ENCODE peak calls at places on chromosome 5, in ten cellular contexts. X is activated CD8-positive, alpha-beta memory T cell treated with anti-CD3 and anti-CD28 coated beads for 1 hour; P is EH; L is ELR; E is GM12865; J is HEK293T; D is ovary; Q is MV-4-11; Z is substantia nigra; B is caudate nucleus. N is an unnamed sample.

GRCh38 chr5:72408127-72408526 is 88.0 kb downstream of the PTCD2 start:
- DNase-seq in X (no peak), L (no peak), B (no peak), D (no peak), E (no peak), J (no peak), P (no peak), Z (no peak), Q (peak), N (no peak)

GRCh38 chr5:33981408-33982171 is 2.9 kb downstream of the SLC45A2 start:
- DNase-seq in B (no peak), L (no peak), D (no peak), E (no peak), J (no peak), X (no peak), Q (no peak), Z (no peak), P (peak), N (no peak)

GRCh38 chr5:169265888-169266287 is 35.1 kb downstream of the SLIT3 start:
- DNase-seq in D (no peak), B (no peak), Q (no peak), J (peak), X (no peak), L (peak), Z (no peak), P (peak), E (no peak), N (no peak)

GRCh38 chr5:126488362-126489065 is 65.3 kb downstream of the GRAMD2B start:
- DNase-seq in P (peak), E (no peak), B (no peak), X (no peak), Q (no peak), Z (no peak), J (no peak), L (no peak), D (no peak), N (no peak)

GRCh38 chr5:124742983-124743533 is 3.4 kb downstream of the ZNF608 start:
- DNase-seq in Z (peak), P (peak), J (no peak), X (no peak), D (no peak), E (peak), L (peak), B (no peak), Q (no peak), N (no peak)

GRCh38 chr5:36596247-36596646 is 10.2 kb upstream of the SLC1A3 start:
- DNase-seq in E (no peak), Q (no peak), X (no peak), D (no peak), L (no peak), B (no peak), J (no peak), Z (no peak), P (no peak), N (no peak)

GRCh38 chr5:110726249-110727024 is at the start of gene TMEM232:
- DNase-seq in L (no peak), P (peak), Z (peak), X (peak), D (peak), E (no peak), J (no peak), B (peak), Q (peak), N (peak)

GRCh38 chr5:10904862-10905432 is 143.9 kb upstream of the DAP start:
- DNase-seq in D (no peak), X (no peak), E (no peak), Q (no peak), P (no peak), L (no peak), B (no peak), Z (no peak), J (no peak), N (no peak)

GRCh38 chr5:168163966-168164365 is 127.5 kb upstream of the WWC1 start:
- DNase-seq in E (no peak), Q (no peak), D (no peak), P (no peak), J (no peak), X (no peak), L (no peak), B (no peak), Z (no peak), N (no peak)

GRCh38 chr5:151740958-151741373 is 17.5 kb downstream of the ATOX1 start:
- DNase-seq in Z (no peak), X (no peak), Q (no peak), P (peak), E (no peak), L (peak), D (no peak), B (no peak), J (no peak), N (no peak)

GRCh38 chr5:168883253-168883880 is 304.2 kb upstream of the PANK3 start:
- DNase-seq in J (no peak), B (no peak), Z (no peak), E (no peak), Q (no peak), X (no peak), D (no peak), L (no peak), P (no peak), N (no peak)

GRCh38 chr5:1931590-1932138 is 48.9 kb upstream of the IRX4 start:
- DNase-seq in Q (no peak), E (no peak), X (no peak), D (peak), L (no peak), P (no peak), B (no peak), J (no peak), Z (no peak), N (peak)

GRCh38 chr5:150057511-150057910 is 28.8 kb downstream of the CSF1R start:
- DNase-seq in B (no peak), P (no peak), D (no peak), Q (no peak), L (no peak), X (no peak), E (no peak), Z (no peak), J (no peak), N (no peak)

N was measured in heart right ventricle.